ENCODE peak calls at places on chromosome 9, in eight cellular contexts. U is endodermal cell, Z is MCF 10A, D is A673, C is astrocyte, Q is lower lobe of right lung, P is omental fat pad, M is mesothelial cell of epicardium. E is an unnamed sample.

GRCh38 chr9:101711330-101711941 is 27.0 kb downstream of the GRIN3A start:
- DNase-seq in U (peak; percentile 89), M (no peak), C (no peak), Z (peak; percentile 37), D (peak; percentile 61), P (no peak), Q (no peak), E (no peak)

GRCh38 chr9:119026120-119026519 is 343.1 kb downstream of the BRINP1 start:
- DNase-seq in D (no peak), P (no peak), M (no peak), U (no peak), C (peak; percentile 79), Q (no peak), Z (peak; percentile 6), E (no peak)

GRCh38 chr9:117247271-117247670 is 167.6 kb downstream of the ASTN2 start:
- DNase-seq in M (no peak), P (no peak), D (peak; percentile 34), U (peak; percentile 61), Q (no peak), C (no peak), Z (peak; percentile 50), E (no peak)

GRCh38 chr9:70125621-70126020 is 82.0 kb downstream of the MAMDC2 start:
- DNase-seq in D (no peak), U (no peak), P (no peak), Z (no peak), Q (no peak), M (no peak), C (no peak), E (no peak)

GRCh38 chr9:77449177-77450092 is 198.7 kb downstream of the GNA14 start:
- DNase-seq in P (no peak), D (peak; percentile 48), Z (peak; percentile 70), C (peak; percentile 97), M (no peak), Q (no peak), U (no peak), E (peak; percentile 54)

GRCh38 chr9:116193636-116194035 is 40.0 kb downstream of the PAPPA start:
- DNase-seq in U (no peak), P (no peak), Z (peak; percentile 59), C (peak; percentile 81), M (no peak), Q (no peak), D (no peak), E (no peak)

GRCh38 chr9:116959775-116960174 is 272.7 kb downstream of the TRIM32 start:
- DNase-seq in Z (no peak), D (peak; percentile 19), C (peak; percentile 32), P (no peak), U (no peak), Q (no peak), M (no peak), E (no peak)

GRCh38 chr9:133727277-133727875 is 10.8 kb downstream of the SARDH start:
- DNase-seq in M (no peak), Z (no peak), Q (no peak), U (peak; percentile 45), C (no peak), P (peak; percentile 1), D (no peak), E (no peak)

GRCh38 chr9:6433405-6433804 is 20.4 kb downstream of the UHRF2 start:
- DNase-seq in U (no peak), D (no peak), Z (peak; percentile 16), P (no peak), C (peak; percentile 73), Q (no peak), M (no peak), E (no peak)

GRCh38 chr9:36217256-36217968 is 26.7 kb downstream of the CLTA start:
- DNase-seq in M (no peak), U (no peak), C (no peak), Q (no peak), Z (no peak), D (no peak), P (no peak), E (no peak)

GRCh38 chr9:69149321-69149807 is 24.7 kb upstream of the TJP2 start:
- DNase-seq in P (no peak), U (peak; percentile 42), D (no peak), M (no peak), C (peak; percentile 78), Z (no peak), Q (no peak), E (no peak)

GRCh38 chr9:87606921-87607521 is 109.4 kb downstream of the DAPK1 start:
- DNase-seq in U (no peak), Q (no peak), C (peak; percentile 85), D (peak; percentile 70), Z (peak; percentile 59), M (no peak), P (no peak), E (no peak)

GRCh38 chr9:37667706-37668672 is 17.2 kb downstream of the FRMPD1 start:
- DNase-seq in C (no peak), Z (no peak), M (no peak), U (peak; percentile 87), D (no peak), Q (no peak), P (no peak), E (no peak)

GRCh38 chr9:21326526-21327139 is 8.6 kb downstream of the KLHL9 start:
- DNase-seq in P (no peak), Z (peak; percentile 30), D (peak; percentile 41), M (no peak), U (no peak), Q (no peak), C (peak; percentile 25), E (no peak)

GRCh38 chr9:114504341-114505186 is 709 bp downstream of the WHRN start:
- DNase-seq in P (no peak), M (peak; percentile 42), D (peak; percentile 43), U (peak; percentile 88), Q (peak; percentile 67), Z (no peak), C (peak; percentile 49), E (peak; percentile 88)

GRCh38 chr9:133134419-133135190 is 13.6 kb upstream of the RALGDS start:
- DNase-seq in D (no peak), U (no peak), P (no peak), M (no peak), Z (peak; percentile 47), C (no peak), Q (no peak), E (no peak)

GRCh38 chr9:109481747-109482325 is 16.3 kb downstream of the PTPN3 start:
- DNase-seq in Q (no peak), U (no peak), M (no peak), C (peak; percentile 46), D (no peak), P (no peak), Z (no peak), E (no peak)

GRCh38 chr9:82949203-82949602 is 113.7 kb downstream of the RASEF start:
- DNase-seq in Z (no peak), C (peak; percentile 18), P (no peak), M (no peak), U (no peak), Q (no peak), D (no peak), E (no peak)

GRCh38 chr9:124164800-124165199 is 92.9 kb upstream of the NEK6 start:
- DNase-seq in D (no peak), U (no peak), P (no peak), Z (peak; percentile 25), Q (no peak), M (no peak), C (no peak), E (no peak)

GRCh38 chr9:37036237-37037136 is 2.4 kb upstream of the PAX5 start:
- DNase-seq in M (no peak), Z (no peak), P (no peak), Q (peak; percentile 61), C (no peak), U (peak; percentile 77), D (peak; percentile 83), E (no peak)

GRCh38 chr9:109297899-109298298 is 23.0 kb downstream of the EPB41L4B start:
- DNase-seq in M (no peak), Z (peak; percentile 67), Q (no peak), C (peak; percentile 97), P (no peak), U (no peak), D (no peak), E (no peak)

GRCh38 chr9:26856413-26857032 is 36.1 kb downstream of the CAAP1 start:
- DNase-seq in Q (no peak), D (peak; percentile 47), C (peak; percentile 15), P (no peak), Z (peak; percentile 76), M (no peak), U (peak; percentile 77), E (no peak)
- TF ChIP-seq CTCF in Q (peak; percentile 36), D (peak; percentile 57), C (peak; percentile 55), P (no peak), Z (peak; percentile 83), M (no peak), U (peak; percentile 96), E (peak; percentile 28)

GRCh38 chr9:128929560-128929959 is 8.8 kb downstream of the PHYHD1 start:
- DNase-seq in M (no peak), U (no peak), Q (no peak), C (no peak), D (no peak), Z (no peak), P (no peak), E (no peak)

GRCh38 chr9:128933731-128934130 is 12.9 kb downstream of the PHYHD1 start:
- DNase-seq in Z (no peak), U (no peak), P (no peak), Q (no peak), C (no peak), M (no peak), D (no peak), E (peak; percentile 15)

GRCh38 chr9:128923493-128923883 is 2.7 kb downstream of the PHYHD1 start:
- DNase-seq in D (no peak), P (no peak), Z (no peak), M (no peak), C (no peak), U (no peak), Q (no peak), E (no peak)

GRCh38 chr9:128927731-128928411 is 7.1 kb downstream of the PHYHD1 start:
- DNase-seq in U (peak; percentile 93), C (peak; percentile 12), Z (peak; percentile 65), P (no peak), D (peak; percentile 66), Q (peak; percentile 59), M (no peak), E (no peak)

DNA sequence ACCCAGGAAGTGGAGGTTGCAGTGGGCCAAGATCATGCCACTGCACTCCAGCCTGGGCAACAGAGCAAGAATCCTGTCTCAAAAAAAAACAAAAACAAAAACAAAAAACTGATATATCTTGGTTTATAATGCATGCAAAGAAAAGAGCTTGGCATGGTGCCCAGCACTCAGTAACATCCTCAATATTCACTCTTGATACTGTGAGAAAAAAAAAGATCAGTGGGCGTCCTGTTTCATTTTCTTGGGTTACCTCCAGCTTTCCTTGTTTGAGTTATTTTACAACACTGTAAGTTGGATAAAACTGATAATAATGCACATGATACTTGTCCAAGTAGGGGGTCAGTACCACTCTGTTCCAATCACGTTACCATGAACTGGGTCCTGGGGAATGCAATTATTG is 7.8 kb downstream of the PHYHD1 start:
- DNase-seq in M (no peak), C (no peak), U (no peak), D (no peak), Q (no peak), P (no peak), Z (no peak), E (no peak)
- TF ChIP-seq CTCF in M (no peak), C (no peak), U (no peak), D (no peak), Q (no peak), P (no peak), Z (no peak), E (no peak)

GRCh38 chr9:136089697-136090045 is 5.4 kb downstream of the NACC2 start:
- DNase-seq in D (peak; percentile 80), P (no peak), U (no peak), Q (no peak), M (no peak), Z (peak; percentile 53), C (no peak), E (no peak)
- TF ChIP-seq CTCF in D (peak; percentile 52), P (no peak), U (no peak), Q (peak; percentile 30), M (peak; percentile 34), Z (peak; percentile 46), C (peak; percentile 40), E (no peak)

GRCh38 chr9:33785914-33786313 is 9.4 kb upstream of the PRSS3 start:
- DNase-seq in Q (no peak), Z (no peak), U (no peak), C (no peak), D (peak; percentile 25), M (no peak), P (no peak), E (no peak)
- TF ChIP-seq CTCF in Q (no peak), Z (peak; percentile 7), U (peak; percentile 62), C (peak; percentile 8), D (peak; percentile 40), M (peak; percentile 16), P (no peak), E (no peak)